ENCODE peak calls at places on chromosomes 1 and 21, in six cellular contexts. H is BE2C, R is ascending aorta, P is GM13976, M is heart left ventricle, K is fibroblast of the aortic adventitia. F is an unnamed sample.

GRCh38 chr1:22738522-22738921 is 27.9 kb downstream of the EPHB2 start:
- DNase-seq in R (no peak), P (no peak), M (no peak), K (no peak), H (no peak), F (no peak)

GRCh38 chr1:152398812-152399698 is 15.0 kb downstream of the CRNN start:
- DNase-seq in H (no peak), M (no peak), P (no peak), R (no peak), K (peak), F (no peak)

GRCh38 chr1:187626056-187626455 is 797.3 kb downstream of the PLA2G4A start:
- DNase-seq in M (no peak), H (peak), K (no peak), P (no peak), R (no peak), F (no peak)

GRCh38 chr1:19774180-19774785 is 25.4 kb downstream of the TMCO4 start:
- DNase-seq in H (no peak), K (no peak), P (no peak), M (no peak), R (no peak), F (no peak)

GRCh38 chr1:29243863-29244185 is 7.5 kb downstream of the PTPRU start:
- DNase-seq in K (peak), P (no peak), H (no peak), M (no peak), R (no peak), F (no peak)

GRCh38 chr1:3454811-3455618 is 550 bp downstream of the ARHGEF16 start:
- DNase-seq in K (no peak), P (no peak), M (peak), H (peak), R (no peak), F (no peak)

GRCh38 chr1:173150795-173151194 is 56.3 kb downstream of the TNFSF4 start:
- DNase-seq in H (no peak), M (no peak), K (no peak), P (no peak), R (no peak), F (no peak)

GRCh38 chr1:202084791-202085681 is 37.7 kb upstream of the GPR37L1 start:
- DNase-seq in R (no peak), M (no peak), P (no peak), K (no peak), H (no peak), F (no peak)

GRCh38 chr1:179661018-179661417 is 69.4 kb downstream of the TDRD5 start:
- DNase-seq in K (no peak), M (no peak), H (no peak), R (no peak), P (no peak), F (no peak)

GRCh38 chr1:171877711-171878110 is 36.4 kb downstream of the DNM3 start:
- DNase-seq in P (peak), K (peak), H (no peak), R (no peak), M (no peak), F (no peak)

GRCh38 chr1:45327644-45328515 is 1.2 kb downstream of the HPDL start:
- DNase-seq in M (no peak), P (peak), H (no peak), K (no peak), R (peak), F (no peak)

GRCh38 chr1:3819626-3820245 is 23.4 kb upstream of the LRRC47 start:
- DNase-seq in P (no peak), K (no peak), H (no peak), M (no peak), R (no peak), F (no peak)

GRCh38 chr1:43446388-43446740 is 7.4 kb downstream of the HYI start:
- DNase-seq in R (peak), H (no peak), M (no peak), P (no peak), K (no peak), F (no peak)

GRCh38 chr1:79079770-79080169 is 73.2 kb upstream of the ADGRL4 start:
- DNase-seq in H (peak), R (no peak), K (peak), P (no peak), M (peak), F (no peak)

GRCh38 chr21:34936874-34937563 is 112.1 kb downstream of the RUNX1 start:
- DNase-seq in P (no peak), R (no peak), K (peak), M (no peak), H (no peak), F (no peak)

GRCh38 chr1:227994632-227995300 is 12.0 kb upstream of the WNT3A start:
- DNase-seq in M (peak), H (no peak), R (no peak), K (no peak), P (no peak), F (peak)

GRCh38 chr1:229411434-229412055 is 22.3 kb downstream of the ACTA1 start:
- DNase-seq in K (no peak), R (no peak), P (no peak), M (no peak), H (no peak), F (no peak)

GRCh38 chr1:21933397-21934248 is 3.5 kb downstream of the HSPG2 start:
- DNase-seq in R (no peak), P (no peak), H (no peak), M (peak), K (no peak), F (no peak)

GRCh38 chr21:45351061-45351460 is 53.9 kb upstream of the COL18A1 start:
- DNase-seq in M (peak), P (no peak), R (no peak), H (no peak), K (no peak), F (no peak)

GRCh38 chr1:4692437-4692836 is 38.0 kb downstream of the AJAP1 start:
- DNase-seq in H (no peak), P (no peak), M (no peak), K (no peak), R (no peak), F (no peak)

GRCh38 chr1:178397678-178398077 is 99.1 kb downstream of the CLEC20A start:
- DNase-seq in M (no peak), K (peak), P (no peak), H (no peak), R (no peak), F (no peak)

GRCh38 chr1:87084247-87084836 is 169.9 kb downstream of the HS2ST1 start:
- DNase-seq in K (peak), R (no peak), M (no peak), P (peak), H (no peak), F (no peak)

DNA sequence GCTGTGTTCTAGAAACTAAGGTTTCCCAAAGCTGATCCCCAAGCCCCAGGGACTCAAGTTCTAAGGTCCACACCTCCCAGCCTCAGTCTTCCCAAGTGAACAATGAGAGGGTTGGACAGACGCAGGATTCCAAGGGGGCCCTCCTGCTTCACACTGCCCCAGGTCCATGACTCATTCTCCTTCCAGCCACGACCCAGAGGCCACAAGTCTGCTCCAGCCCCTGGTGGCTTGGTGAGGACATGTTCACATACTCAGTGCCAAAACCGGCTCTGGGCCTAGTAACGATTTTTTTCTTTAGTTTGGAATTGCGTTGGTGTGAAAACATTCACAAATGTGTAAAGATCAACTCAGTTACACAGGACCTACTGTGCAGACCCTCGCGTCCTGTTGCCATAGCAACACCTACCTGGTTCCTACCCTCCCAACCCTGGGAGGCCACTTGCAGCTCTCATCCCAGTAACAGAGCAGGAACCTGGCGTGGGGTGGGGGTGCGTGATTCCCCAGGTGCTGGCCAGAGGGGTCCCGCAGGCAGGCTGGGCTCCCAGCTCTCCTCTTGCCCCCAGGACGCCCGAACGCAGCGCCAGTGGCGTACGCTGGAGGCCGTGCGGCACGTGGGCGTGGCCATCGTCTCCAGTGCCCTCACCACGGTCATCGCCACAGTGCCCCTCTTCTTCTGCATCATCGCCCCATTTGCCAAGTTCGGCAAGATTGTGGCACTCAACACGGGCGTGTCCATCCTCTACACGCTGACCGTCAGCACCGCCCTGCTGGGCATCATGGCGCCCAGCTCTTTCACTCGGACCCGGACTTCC is 57.0 kb downstream of the DISP3 start:
- DNase-seq in P (peak), K (no peak), R (no peak), M (no peak), H (no peak), F (no peak)
- TF ChIP-seq CTCF in P (no peak), K (no peak), R (no peak), M (no peak), H (no peak), F (no peak)

GRCh38 chr21:42051788-42052187 is 19.3 kb upstream of the UMODL1 start:
- DNase-seq in R (no peak), P (no peak), M (no peak), H (no peak), K (no peak), F (no peak)

GRCh38 chr21:42044871-42045495 is 26.1 kb upstream of the UMODL1 start:
- DNase-seq in K (no peak), P (no peak), H (no peak), R (no peak), M (no peak), F (no peak)

GRCh38 chr21:42047821-42048613 is 23.1 kb upstream of the UMODL1 start:
- DNase-seq in M (peak), P (no peak), H (no peak), K (peak), R (peak), F (no peak)

GRCh38 chr21:42048870-42049577 is 22.1 kb upstream of the UMODL1 start:
- DNase-seq in H (no peak), M (no peak), R (no peak), K (no peak), P (no peak), F (no peak)

GRCh38 chr21:42049578-42050430 is 21.3 kb upstream of the UMODL1 start:
- DNase-seq in R (no peak), K (no peak), H (no peak), P (no peak), M (no peak), F (no peak)
- TF ChIP-seq CTCF in R (no peak), K (no peak), H (no peak), P (no peak), M (no peak), F (no peak)

GRCh38 chr1:182996816-182997215 is 26.4 kb upstream of the LAMC1 start:
- DNase-seq in R (no peak), H (no peak), M (no peak), K (no peak), P (no peak), F (no peak)
- TF ChIP-seq CTCF in R (no peak), H (no peak), M (no peak), K (no peak), P (no peak), F (no peak)

GRCh38 chr1:246492611-246493245 is 14.4 kb downstream of the SMYD3 start:
- DNase-seq in R (no peak), H (peak), M (peak), K (peak), P (no peak), F (no peak)
- TF ChIP-seq CTCF in R (peak), H (peak), M (peak), K (peak), P (peak), F (peak)

GRCh38 chr1:204438628-204439027 is 27.0 kb upstream of the PPP1R15B start:
- DNase-seq in M (no peak), P (no peak), R (peak), H (no peak), K (peak), F (no peak)
- TF ChIP-seq CTCF in M (no peak), P (no peak), R (no peak), H (no peak), K (no peak), F (no peak)

DNA sequence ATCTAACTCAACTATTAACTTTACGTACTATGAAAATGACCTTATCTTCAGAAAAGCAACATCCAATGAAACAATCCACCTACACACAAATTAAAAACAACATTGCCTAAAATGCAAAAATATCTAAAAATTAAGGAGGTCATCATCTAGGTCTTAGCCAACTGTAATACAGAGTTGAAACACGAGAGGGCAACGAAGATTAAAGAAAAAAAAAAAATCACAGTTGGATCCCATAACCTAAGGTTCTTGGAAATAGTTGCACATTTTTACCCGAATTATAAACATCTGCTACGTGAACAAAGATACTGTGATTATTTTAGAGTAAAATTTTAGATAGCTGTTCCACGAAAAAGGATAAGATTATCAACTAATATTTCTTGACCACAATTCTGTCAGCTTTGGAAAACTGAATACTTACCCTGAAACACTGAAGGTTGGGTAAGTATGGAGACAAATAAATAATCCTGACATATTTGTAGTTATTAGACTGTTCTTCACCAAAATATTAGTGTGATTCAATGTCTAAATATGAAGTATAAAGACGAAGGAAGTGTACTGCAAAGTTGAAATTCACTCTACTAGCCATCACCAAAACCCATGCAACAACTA is 88.0 kb upstream of the AK4 start:
- DNase-seq in R (no peak), H (no peak), P (no peak), M (no peak), K (peak), F (no peak)
- TF ChIP-seq CTCF in R (peak), H (peak), P (peak), M (peak), K (peak), F (peak)

GRCh38 chr1:207578796-207579435 is 66.0 kb upstream of the CR1L start:
- DNase-seq in P (no peak), R (no peak), K (no peak), M (no peak), H (no peak), F (no peak)

GRCh38 chr1:207581496-207582168 is 63.3 kb upstream of the CR1L start:
- DNase-seq in K (no peak), M (no peak), R (no peak), H (no peak), P (no peak), F (no peak)

DNA sequence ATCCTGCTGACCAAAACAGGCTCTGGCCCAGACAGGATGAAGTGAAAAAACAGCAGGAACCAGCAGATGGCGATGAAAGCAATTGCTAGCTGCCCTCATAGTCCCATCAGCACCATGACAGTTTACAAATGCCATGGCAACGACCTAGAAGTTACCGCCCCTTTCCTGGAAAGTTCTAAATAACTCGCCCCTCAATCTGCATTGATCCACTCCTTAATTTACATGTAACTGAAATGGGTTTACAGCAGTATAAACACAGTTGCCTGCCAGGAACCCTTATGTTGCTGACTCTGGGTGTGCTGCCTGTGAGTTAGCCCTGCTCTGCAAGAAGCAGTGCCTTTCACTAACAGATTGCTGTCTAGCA is 65.5 kb upstream of the CR1L start:
- DNase-seq in P (peak), R (no peak), K (peak), H (peak), M (no peak), F (no peak)
- TF ChIP-seq CTCF in P (peak), R (no peak), K (peak), H (peak), M (peak), F (peak)

GRCh38 chr1:154614247-154614646 is 6.3 kb upstream of the ADAR start:
- DNase-seq in M (no peak), R (no peak), H (no peak), K (no peak), P (no peak), F (no peak)
- TF ChIP-seq CTCF in M (no peak), R (no peak), H (peak), K (no peak), P (no peak), F (no peak)

GRCh38 chr1:147494998-147495580 is 46.2 kb upstream of the BCL9 start:
- DNase-seq in K (peak), R (peak), M (peak), H (peak), P (peak), F (peak)
- TF ChIP-seq CTCF in K (peak), R (peak), M (peak), H (peak), P (peak), F (peak)